ENCODE peak calls at places on chromosomes 2 and 18, in ten cellular contexts. R is epithelial cell of esophagus; Z is amniotic stem cell; O is kidney; I is CD8-positive, alpha-beta memory T cell; J is dermis blood vessel endothelial cell; H is HTR-8/SVneo; M is pancreas; T is HS-27A; L is hypothalamus. Y is an unnamed sample.

GRCh38 chr2:237359894-237360780 is 53.8 kb downstream of the COL6A3 start:
- DNase-seq in R (no peak), Z (no peak), O (no peak), I (no peak), J (no peak), H (no peak), M (no peak), T (no peak), L (no peak), Y (no peak)

GRCh38 chr2:174632847-174633620 is 35.4 kb upstream of the WIPF1 start:
- DNase-seq in R (no peak), Z (no peak), O (no peak), I (no peak), J (no peak), H (no peak), M (no peak), T (no peak), L (no peak), Y (no peak)

GRCh38 chr2:194750926-194751325 is 906.1 kb upstream of the SLC39A10 start:
- DNase-seq in R (no peak), Z (no peak), O (no peak), I (no peak), J (no peak), H (no peak), M (no peak), T (no peak), L (no peak), Y (no peak)

GRCh38 chr2:95730813-95731212 is 139.0 kb downstream of the TRIM43 start:
- DNase-seq in R (no peak), Z (no peak), O (no peak), I (no peak), J (peak), H (no peak), M (no peak), T (no peak), L (no peak), Y (no peak)

GRCh38 chr2:47321006-47321405 is 82.0 kb upstream of the MSH2 start:
- DNase-seq in R (no peak), Z (no peak), O (no peak), I (no peak), J (no peak), H (no peak), M (no peak), T (no peak), L (no peak), Y (no peak)

GRCh38 chr2:98452396-98453027 is 7.9 kb downstream of the INPP4A start:
- DNase-seq in R (no peak), Z (no peak), O (no peak), I (no peak), J (no peak), H (no peak), M (no peak), T (no peak), L (no peak), Y (no peak)

GRCh38 chr2:191178806-191179514 is 28.2 kb upstream of the STAT4 start:
- DNase-seq in R (peak), Z (no peak), O (no peak), I (no peak), J (no peak), H (no peak), M (no peak), T (no peak), L (no peak), Y (no peak)

GRCh38 chr2:181426687-181427086 is 30.5 kb upstream of the ITGA4 start:
- DNase-seq in R (no peak), Z (no peak), O (no peak), I (no peak), J (no peak), H (no peak), M (no peak), T (no peak), L (no peak), Y (peak)

GRCh38 chr2:135916232-135916631 is 40.0 kb upstream of the MCM6 start:
- DNase-seq in R (peak), Z (no peak), O (no peak), I (no peak), J (peak), H (peak), M (no peak), T (peak), L (no peak), Y (no peak)

GRCh38 chr2:162492225-162492624 is 148.3 kb downstream of the GCA start:
- DNase-seq in R (no peak), Z (no peak), O (no peak), I (no peak), J (no peak), H (no peak), M (no peak), T (no peak), L (no peak), Y (no peak)

GRCh38 chr18:72700961-72701710 is 157.0 kb upstream of the CBLN2 start:
- DNase-seq in R (peak), Z (peak), O (no peak), I (no peak), J (peak), H (no peak), M (no peak), T (no peak), L (no peak), Y (peak)

GRCh38 chr2:12333293-12333692 is 383.4 kb upstream of the TRIB2 start:
- DNase-seq in R (peak), Z (no peak), O (no peak), I (no peak), J (no peak), H (no peak), M (no peak), T (no peak), L (no peak), Y (no peak)

GRCh38 chr2:127659408-127660290 is 13.7 kb downstream of the GPR17 start:
- DNase-seq in R (no peak), Z (no peak), O (peak), I (no peak), J (peak), H (no peak), M (no peak), T (no peak), L (no peak), Y (no peak)

GRCh38 chr2:221518201-221518936 is 53.7 kb downstream of the EPHA4 start:
- DNase-seq in R (peak), Z (no peak), O (no peak), I (peak), J (peak), H (no peak), M (no peak), T (no peak), L (no peak), Y (no peak)

GRCh38 chr18:10499230-10499629 is 26.6 kb upstream of the NAPG start:
- DNase-seq in R (peak), Z (no peak), O (no peak), I (no peak), J (no peak), H (no peak), M (no peak), T (no peak), L (no peak), Y (no peak)

GRCh38 chr2:144379891-144380311 is 140.0 kb downstream of the ZEB2 start:
- DNase-seq in R (no peak), Z (no peak), O (peak), I (no peak), J (peak), H (no peak), M (no peak), T (no peak), L (no peak), Y (no peak)

GRCh38 chr18:37270046-37270665 is 295.4 kb downstream of the CELF4 start:
- DNase-seq in R (peak), Z (peak), O (no peak), I (no peak), J (peak), H (peak), M (peak), T (peak), L (no peak), Y (no peak)

GRCh38 chr2:20599001-20599600 is 51.8 kb downstream of the HS1BP3 start:
- DNase-seq in R (no peak), Z (no peak), O (peak), I (no peak), J (no peak), H (no peak), M (peak), T (no peak), L (no peak), Y (no peak)

GRCh38 chr2:188677182-188677581 is 297.0 kb upstream of the COL3A1 start:
- DNase-seq in R (no peak), Z (no peak), O (no peak), I (no peak), J (no peak), H (no peak), M (no peak), T (no peak), L (no peak), Y (no peak)

GRCh38 chr18:3411327-3411726 is 38.6 kb upstream of the TGIF1 start:
- DNase-seq in R (no peak), Z (no peak), O (no peak), I (no peak), J (no peak), H (no peak), M (no peak), T (no peak), L (no peak), Y (no peak)

GRCh38 chr2:47512581-47513083 is 109.7 kb downstream of the MSH2 start:
- DNase-seq in R (peak), Z (no peak), O (no peak), I (no peak), J (peak), H (no peak), M (no peak), T (no peak), L (no peak), Y (peak)

GRCh38 chr2:23491622-23492336 is 106.8 kb downstream of the KLHL29 start:
- DNase-seq in R (no peak), Z (no peak), O (peak), I (no peak), J (no peak), H (no peak), M (no peak), T (no peak), L (no peak), Y (no peak)

GRCh38 chr2:143429932-143430331 is 300.7 kb downstream of the ARHGAP15 start:
- DNase-seq in R (peak), Z (no peak), O (no peak), I (no peak), J (peak), H (no peak), M (peak), T (no peak), L (no peak), Y (no peak)